ENCODE peak calls at places on chromosomes 4 and X, in six cellular contexts. Y is K562, J is H1, Z is GM12878, T is HepG2, Q is SK-N-SH. F is an unnamed sample.
A peak's percentile ranks its signal among the peaks of the same experiment; 100 is the strongest.

GRCh38 chr4:30862176-30862575 is 142.0 kb downstream of the PCDH7 start:
- DNase-seq in Q (no peak), T (no peak), J (no peak), Y (no peak), Z (no peak), F (no peak)

GRCh38 chrX:13899607-13900006 is 82.7 kb upstream of the GPM6B start:
- DNase-seq in Z (no peak), Q (no peak), J (no peak), Y (no peak), T (no peak), F (no peak)

GRCh38 chr4:184097240-184097619 is 120.4 kb downstream of the ENPP6 start:
- DNase-seq in J (peak; percentile 56), Q (no peak), T (no peak), Y (peak; percentile 40), Z (no peak), F (peak; percentile 4)

GRCh38 chr4:101282076-101282844 is 65.1 kb downstream of the PPP3CA start:
- DNase-seq in Z (no peak), Y (no peak), T (no peak), J (no peak), Q (no peak), F (peak; percentile 56)

GRCh38 chr4:69849969-69850368 is 10.0 kb downstream of the SULT1E1 start:
- DNase-seq in T (no peak), J (no peak), Z (no peak), Y (no peak), Q (no peak), F (no peak)

GRCh38 chrX:148043456-148043855 is 62.3 kb downstream of the FMR1NB start:
- DNase-seq in Z (no peak), Y (no peak), Q (no peak), J (no peak), T (no peak), F (no peak)

GRCh38 chr4:120922390-120923200 is at the start of gene PRDM5:
- DNase-seq in Q (peak; percentile 88), J (peak; percentile 43), T (no peak), Z (no peak), Y (no peak), F (peak; percentile 38)

GRCh38 chrX:1416965-1417760 is 25.2 kb upstream of the SLC25A6 start:
- DNase-seq in Y (no peak), Z (no peak), J (no peak), T (no peak), Q (no peak), F (no peak)

GRCh38 chr4:23874536-23874901 is 15.3 kb downstream of the PPARGC1A start:
- DNase-seq in Q (no peak), J (no peak), Z (no peak), T (peak; percentile 36), Y (no peak), F (no peak)

GRCh38 chr4:164700471-164700870 is 53.5 kb upstream of the SMIM31 start:
- DNase-seq in T (peak; percentile 28), Z (no peak), Q (peak; percentile 6), J (peak; percentile 44), Y (peak; percentile 44), F (no peak)

GRCh38 chr4:135186002-135186401 is 984.4 kb upstream of the PABPC4L start:
- DNase-seq in J (peak; percentile 60), Q (no peak), T (no peak), Y (no peak), Z (no peak), F (no peak)

GRCh38 chrX:65781845-65782244 is 114.4 kb downstream of the MSN start:
- DNase-seq in Y (no peak), J (no peak), T (no peak), Z (no peak), Q (no peak), F (no peak)

GRCh38 chr4:154208424-154208823 is 283.2 kb downstream of the DCHS2 start:
- DNase-seq in Z (no peak), T (no peak), Y (peak; percentile 78), Q (no peak), J (no peak), F (no peak)

GRCh38 chr4:119872344-119873031 is 194.2 kb downstream of the MAD2L1 start:
- DNase-seq in Q (no peak), Y (no peak), J (no peak), T (no peak), Z (no peak), F (no peak)

DNA sequence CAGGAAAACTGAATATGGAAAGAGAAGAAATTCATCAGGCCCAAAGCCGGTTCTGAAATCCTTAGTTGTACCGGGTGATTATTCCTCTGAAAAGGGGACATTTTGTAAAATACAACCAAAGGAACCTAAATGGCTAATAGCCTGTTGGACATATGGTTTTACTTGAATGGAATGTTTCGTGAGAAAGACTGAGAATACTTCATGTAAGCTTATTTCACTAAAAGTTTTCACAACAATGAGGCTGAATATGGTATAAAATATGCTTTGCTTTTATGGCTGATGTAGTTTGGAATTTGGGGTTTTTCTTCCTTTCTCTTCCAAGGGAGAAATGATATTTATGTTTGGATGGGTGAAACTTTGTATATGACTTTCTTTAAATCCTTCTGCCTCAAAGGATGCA is 2.7 kb downstream of the GRIA3 start:
- DNase-seq in T (no peak), J (no peak), Q (no peak), Z (no peak), Y (no peak), F (no peak)
- H3K27me3 ChIP-seq in T (peaks cover 5% of the 10 kb centered on the region), J (peaks cover 11% of the 10 kb centered on the region), Q (peaks cover 29% of the 10 kb centered on the region), Z (no peaks in the 10 kb centered on the region), Y (peaks cover 24% of the 10 kb centered on the region), F (peaks cover 9% of the 10 kb centered on the region)

GRCh38 chrX:10949541-10949940 is 161.6 kb upstream of the HCCS start:
- DNase-seq in Q (no peak), T (no peak), Z (no peak), J (no peak), Y (no peak), F (no peak)

GRCh38 chrX:10952619-10953018 is 158.5 kb upstream of the HCCS start:
- DNase-seq in J (peak; percentile 1), Z (no peak), Y (no peak), T (no peak), Q (no peak), F (no peak)
- TF ChIP-seq GABPA in J (no peak), Z (no peak), Y (no peak), T (no peak), Q (no peak), F (no peak)

DNA sequence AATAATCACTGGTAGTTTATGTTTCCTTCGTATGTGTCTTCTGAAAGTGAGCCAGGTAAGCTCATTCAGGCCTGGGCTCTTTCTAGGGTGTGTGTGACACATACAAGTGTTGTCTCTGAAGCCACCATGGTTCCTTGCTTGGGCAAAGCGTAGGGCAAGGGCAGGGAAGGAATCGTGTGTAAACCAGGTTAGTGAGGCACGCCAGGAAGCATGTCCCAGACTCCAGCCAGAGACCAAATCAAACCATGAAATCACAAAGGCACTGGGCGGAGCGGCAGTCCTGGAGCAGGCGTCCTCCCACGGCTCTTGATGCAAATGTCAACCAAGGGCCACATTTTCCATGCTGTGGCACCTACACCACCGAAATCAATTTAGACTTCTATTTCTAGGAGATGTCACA is 67.0 kb downstream of the NYX start:
- DNase-seq in J (no peak), Q (no peak), T (no peak), Y (no peak), Z (no peak), F (no peak)
- H3K27me3 ChIP-seq in J (no peaks in the 10 kb centered on the region), Q (peaks cover 17% of the 10 kb centered on the region), T (no peaks in the 10 kb centered on the region), Y (no peaks in the 10 kb centered on the region), Z (no peaks in the 10 kb centered on the region), F (no peaks in the 10 kb centered on the region)

DNA sequence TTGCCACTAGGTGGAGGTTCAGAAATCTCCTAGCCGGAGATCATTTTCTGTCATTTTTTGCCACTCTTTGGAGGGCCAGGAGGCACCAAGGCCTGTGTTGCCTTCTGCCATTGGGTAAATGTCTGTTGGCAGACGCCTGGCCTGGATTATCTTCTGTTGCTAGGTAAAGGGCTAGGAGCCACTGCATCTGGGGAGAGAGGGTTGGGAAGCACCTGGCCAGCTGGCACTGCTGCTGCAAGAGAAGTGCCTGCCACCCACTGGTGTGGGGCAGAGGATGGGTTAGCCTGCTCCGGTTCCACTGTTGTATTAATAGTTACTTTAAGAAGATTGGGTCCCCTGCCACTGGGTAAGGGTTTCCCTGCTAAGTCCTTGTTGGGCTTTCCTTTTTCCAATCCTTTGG is 58.1 kb downstream of the AWAT2 start:
- DNase-seq in T (no peak), J (no peak), Y (no peak), Q (no peak), Z (no peak), F (no peak)
- TF ChIP-seq GABPA in T (no peak), J (no peak), Y (no peak), Q (no peak), Z (no peak), F (no peak)

DNA sequence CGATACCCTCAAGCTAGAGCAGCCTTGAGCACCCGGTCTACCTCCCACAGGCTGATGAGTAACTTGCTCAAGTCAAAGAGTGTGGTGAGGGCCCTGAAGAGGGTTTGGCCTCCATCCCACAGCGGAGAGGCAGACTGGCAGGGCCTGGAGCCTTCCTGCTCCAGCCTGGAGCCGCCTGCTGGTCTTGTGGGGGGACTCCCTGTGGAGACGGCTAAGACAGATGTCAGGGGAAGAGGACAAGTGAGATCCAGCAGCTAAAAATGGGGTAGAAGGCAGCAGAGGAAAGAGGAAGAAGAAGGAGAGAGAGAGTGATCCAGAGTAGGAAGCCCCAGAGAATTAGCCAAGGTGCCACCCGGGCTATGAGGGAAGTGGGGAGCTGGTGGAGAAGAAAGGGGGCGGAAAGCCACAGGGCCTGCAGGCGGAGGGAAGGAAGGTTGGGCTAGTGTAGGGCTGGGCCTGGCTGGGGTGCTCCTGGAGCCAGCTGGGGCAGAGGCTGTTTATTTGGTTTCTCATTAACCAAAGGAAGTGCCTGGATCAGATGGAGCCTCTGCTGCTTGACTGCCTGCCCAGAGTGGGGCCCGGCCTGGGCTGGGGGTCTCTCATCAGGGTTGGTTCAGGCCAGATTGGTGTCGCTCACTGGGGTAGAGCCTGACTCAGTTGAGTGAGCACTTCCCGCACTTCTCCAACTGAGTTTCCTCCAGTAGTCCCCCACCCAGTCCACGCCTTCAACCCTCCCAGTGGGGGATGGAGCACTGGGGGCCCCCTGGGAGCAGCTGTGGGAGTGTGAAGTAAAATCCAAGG is 14.2 kb downstream of the EFNB1 start:
- DNase-seq in Z (no peak), J (no peak), T (no peak), Q (no peak), Y (no peak), F (peak; percentile 45)
- H3K27me3 ChIP-seq in Z (no peaks in the 10 kb centered on the region), J (peaks cover 3% of the 10 kb centered on the region), T (no peaks in the 10 kb centered on the region), Q (no peaks in the 10 kb centered on the region), Y (peaks cover 2% of the 10 kb centered on the region), F (no peaks in the 10 kb centered on the region)

F was measured in HL-60.